ENCODE peak calls at places on chromosomes 1 and 21, in four cellular contexts. U is KG1; Q is stimulated activated CD4-positive, alpha-beta T cell treated with anti-CD3 and anti-CD28 coated beads, Interleukin-4, amount 100 ng/mL, for 1 hour; A is left cardiac atrium. R is an unnamed sample.

GRCh38 chr1:202237052-202237451 is 43.5 kb downstream of the LGR6 start:
- DNase-seq in U (no peak), Q (peak; percentile 27), A (no peak), R (peak; percentile 59)

GRCh38 chr1:17554966-17555365 is 15.5 kb downstream of the ARHGEF10L start:
- DNase-seq in U (no peak), Q (no peak), A (no peak), R (no peak)

GRCh38 chr1:156412653-156413309 is 43.8 kb downstream of the RHBG start:
- DNase-seq in U (no peak), Q (no peak), A (no peak), R (no peak)

GRCh38 chr1:2304921-2305681 is 77.0 kb downstream of the SKI start:
- DNase-seq in U (no peak), Q (no peak), A (no peak), R (no peak)

GRCh38 chr1:20440785-20441200 is 45.2 kb downstream of the CAMK2N1 start:
- DNase-seq in U (no peak), Q (peak; percentile 32), A (peak; percentile 37), R (peak; percentile 39)

GRCh38 chr1:8075511-8076051 is 49.5 kb upstream of the ERRFI1 start:
- DNase-seq in U (no peak), Q (no peak), A (no peak), R (peak; percentile 29)

GRCh38 chr1:20279507-20279906 is 11.2 kb upstream of the VWA5B1 start:
- DNase-seq in U (no peak), Q (no peak), A (no peak), R (peak; percentile 79)

GRCh38 chr1:67482733-67483482 is 52.7 kb upstream of the SERBP1 start:
- DNase-seq in U (no peak), Q (no peak), A (no peak), R (no peak)

GRCh38 chr1:232033285-232033684 is 406.7 kb downstream of the DISC1 start:
- DNase-seq in U (no peak), Q (no peak), A (no peak), R (peak; percentile 14)

GRCh38 chr21:43645414-43645891 is 13.8 kb downstream of the HSF2BP start:
- DNase-seq in U (peak; percentile 40), Q (no peak), A (peak; percentile 54), R (peak; percentile 95)

GRCh38 chr1:10652626-10653025 is 143.8 kb downstream of the CASZ1 start:
- DNase-seq in U (no peak), Q (no peak), A (no peak), R (no peak)

GRCh38 chr1:53073899-53074311 is 11.9 kb downstream of the PODN start:
- DNase-seq in U (no peak), Q (no peak), A (peak; percentile 45), R (no peak)

GRCh38 chr1:70436617-70437236 is 25.7 kb downstream of the CTH start:
- DNase-seq in U (no peak), Q (no peak), A (no peak), R (no peak)

GRCh38 chr1:13913396-13913795 is 213.4 kb downstream of the PRDM2 start:
- DNase-seq in U (no peak), Q (no peak), A (no peak), R (no peak)

GRCh38 chr1:55063562-55063942 is 24.2 kb downstream of the PCSK9 start:
- DNase-seq in U (no peak), Q (no peak), A (no peak), R (no peak)

GRCh38 chr1:17109897-17110554 is 9.2 kb downstream of the PADI2 start:
- DNase-seq in U (no peak), Q (no peak), A (no peak), R (no peak)

GRCh38 chr1:183293856-183294255 is 107.8 kb downstream of the LAMC2 start:
- DNase-seq in U (no peak), Q (no peak), A (no peak), R (no peak)

GRCh38 chr1:201276891-201277290 is 6.4 kb upstream of the PKP1 start:
- DNase-seq in U (no peak), Q (no peak), A (no peak), R (no peak)

GRCh38 chr1:9573723-9574122 is 15.0 kb upstream of the TMEM201 start:
- DNase-seq in U (no peak), Q (no peak), A (no peak), R (no peak)

GRCh38 chr1:212601524-212601923 is 7.0 kb upstream of the ATF3 start:
- DNase-seq in U (no peak), Q (no peak), A (no peak), R (no peak)

GRCh38 chr21:28336299-28336698 is 656.4 kb downstream of the LTN1 start:
- DNase-seq in U (no peak), Q (no peak), A (peak; percentile 24), R (peak; percentile 64)

GRCh38 chr1:204128964-204129896 is 22.6 kb downstream of the ETNK2 start:
- DNase-seq in U (no peak), Q (peak; percentile 56), A (peak; percentile 81), R (peak; percentile 71)

GRCh38 chr21:38340131-38340530 is 83.3 kb downstream of the KCNJ15 start:
- DNase-seq in U (no peak), Q (no peak), A (no peak), R (no peak)

GRCh38 chr1:19325958-19326747 is 14.0 kb downstream of the SLC66A1 start:
- DNase-seq in U (no peak), Q (no peak), A (no peak), R (no peak)

GRCh38 chr1:58119971-58120370 is 426.6 kb downstream of the OMA1 start:
- DNase-seq in U (no peak), Q (no peak), A (no peak), R (no peak)

GRCh38 chr1:160879056-160879455 is 5.9 kb downstream of the ITLN1 start:
- DNase-seq in U (no peak), Q (no peak), A (no peak), R (no peak)

GRCh38 chr1:243842978-243843490 is 7.0 kb downstream of the AKT3 start:
- DNase-seq in U (no peak), Q (no peak), A (no peak), R (peak; percentile 77)

GRCh38 chr1:20589331-20590312 is 725 bp downstream of the CDA start:
- DNase-seq in U (no peak), Q (no peak), A (peak; percentile 76), R (no peak)

GRCh38 chr1:205493241-205494085 is 11.0 kb upstream of the CDK18 start:
- DNase-seq in U (no peak), Q (no peak), A (peak; percentile 57), R (peak; percentile 95)